ENCODE peak calls at places on chromosomes 2 and 18, in five cellular contexts. T is GM13976, H is SK-N-SH, C is AG10803, B is coronary artery. S is an unnamed sample.

GRCh38 chr2:72572501-72572900 is 253.3 kb downstream of the EXOC6B start:
- DNase-seq in T (no peak), H (no peak), C (peak), B (no peak), S (no peak)

GRCh38 chr18:32767400-32767799 is 5.4 kb downstream of the KLHL14 start:
- DNase-seq in T (no peak), H (no peak), C (no peak), B (no peak), S (no peak)

GRCh38 chr18:67599277-67599676 is 82.8 kb upstream of the DSEL start:
- DNase-seq in T (no peak), H (peak), C (peak), B (no peak), S (no peak)

GRCh38 chr2:28751956-28752607 is 452 bp downstream of the PPP1CB start:
- DNase-seq in T (peak), H (peak), C (no peak), B (no peak), S (peak)

GRCh38 chr18:63648241-63648640 is 4.2 kb upstream of the SERPINB4 start:
- DNase-seq in T (no peak), H (no peak), C (peak), B (no peak), S (no peak)

GRCh38 chr2:226995625-226996041 is 159.8 kb downstream of the RHBDD1 start:
- DNase-seq in T (peak), H (no peak), C (peak), B (peak), S (peak)

GRCh38 chr18:12005542-12006487 is 24.5 kb downstream of the IMPA2 start:
- DNase-seq in T (no peak), H (no peak), C (no peak), B (no peak), S (no peak)

GRCh38 chr2:163878718-163879117 is 142.9 kb upstream of the FIGN start:
- DNase-seq in T (peak), H (peak), C (peak), B (no peak), S (peak)

GRCh38 chr2:241770936-241771285 is 5.7 kb upstream of the GAL3ST2 start:
- DNase-seq in T (peak), H (no peak), C (no peak), B (no peak), S (no peak)

GRCh38 chr18:52992041-52992440 is 652.0 kb downstream of the DCC start:
- DNase-seq in T (no peak), H (peak), C (no peak), B (no peak), S (no peak)

GRCh38 chr18:3889803-3890202 is 439.8 kb downstream of the TGIF1 start:
- DNase-seq in T (no peak), H (no peak), C (peak), B (no peak), S (no peak)

GRCh38 chr2:237441605-237442004 is 27.6 kb upstream of the COL6A3 start:
- DNase-seq in T (no peak), H (peak), C (peak), B (no peak), S (no peak)

GRCh38 chr2:71238089-71238488 is 11.2 kb upstream of the PAIP2B start:
- DNase-seq in T (no peak), H (no peak), C (no peak), B (no peak), S (no peak)

GRCh38 chr2:127525692-127526141 is 572 bp downstream of the IWS1 start:
- DNase-seq in T (no peak), H (peak), C (peak), B (no peak), S (no peak)

GRCh38 chr2:127526142-127526939 is at the start of gene IWS1:
- DNase-seq in T (peak), H (peak), C (peak), B (peak), S (peak)

GRCh38 chr2:127530245-127531132 is 4.2 kb upstream of the IWS1 start:
- DNase-seq in T (no peak), H (no peak), C (no peak), B (no peak), S (no peak)

GRCh38 chr2:127528487-127528886 is 2.2 kb upstream of the IWS1 start:
- DNase-seq in T (no peak), H (no peak), C (no peak), B (no peak), S (no peak)

DNA sequence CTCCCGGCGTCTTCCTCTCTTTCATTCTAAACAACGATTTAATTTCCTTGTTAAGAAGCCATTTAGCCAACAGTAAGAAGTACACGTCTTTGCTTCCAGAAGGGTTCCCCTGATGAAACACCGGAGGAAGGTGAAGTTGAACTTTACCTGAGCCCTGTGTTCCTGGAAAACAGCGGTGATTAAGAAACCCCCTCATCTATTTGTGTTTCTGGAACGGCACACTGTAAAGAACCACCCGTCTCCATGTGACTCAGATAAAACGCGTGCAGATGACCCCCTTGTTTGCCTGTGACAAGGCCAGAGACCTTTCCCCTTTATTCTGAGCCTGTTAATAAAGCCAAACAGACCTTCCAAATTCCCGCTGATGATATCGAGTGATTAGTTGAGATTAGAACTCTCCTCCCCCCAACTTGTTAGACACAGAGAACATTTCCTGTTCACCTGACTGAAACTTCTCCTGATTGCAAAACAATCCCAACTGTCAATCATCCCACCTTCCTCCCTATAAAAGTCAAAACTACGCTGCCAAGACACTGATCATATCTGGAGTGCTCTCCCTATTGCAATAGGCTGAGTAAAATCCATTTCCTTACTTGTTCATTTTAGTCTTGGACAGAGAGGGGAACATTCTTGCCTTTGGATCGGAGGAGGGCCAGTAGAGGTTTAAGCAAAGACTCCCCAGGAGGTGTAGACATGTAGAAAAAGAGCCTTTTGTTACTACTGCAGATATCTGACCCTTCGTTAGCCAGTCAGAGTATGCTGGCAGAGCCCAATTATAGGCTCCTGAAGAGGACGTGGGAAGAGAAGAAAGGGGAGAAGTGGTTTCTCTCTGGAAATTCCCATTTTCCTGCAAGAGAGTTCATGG is 883 bp upstream of the IWS1 start:
- DNase-seq in T (no peak), H (peak), C (no peak), B (no peak), S (no peak)
- TF ChIP-seq CTCF in T (no peak), H (peak), C (peak), B (no peak), S (no peak)

GRCh38 chr2:16745466-16745865 is 79.8 kb upstream of the CYRIA start:
- DNase-seq in T (no peak), H (no peak), C (no peak), B (peak), S (no peak)

GRCh38 chr2:16747257-16747656 is 81.6 kb upstream of the CYRIA start:
- DNase-seq in T (no peak), H (no peak), C (no peak), B (peak), S (no peak)

GRCh38 chr2:16746329-16746728 is 80.7 kb upstream of the CYRIA start:
- DNase-seq in T (no peak), H (no peak), C (no peak), B (peak), S (no peak)

GRCh38 chr2:16747706-16748105 is 82.1 kb upstream of the CYRIA start:
- DNase-seq in T (no peak), H (no peak), C (no peak), B (no peak), S (no peak)

DNA sequence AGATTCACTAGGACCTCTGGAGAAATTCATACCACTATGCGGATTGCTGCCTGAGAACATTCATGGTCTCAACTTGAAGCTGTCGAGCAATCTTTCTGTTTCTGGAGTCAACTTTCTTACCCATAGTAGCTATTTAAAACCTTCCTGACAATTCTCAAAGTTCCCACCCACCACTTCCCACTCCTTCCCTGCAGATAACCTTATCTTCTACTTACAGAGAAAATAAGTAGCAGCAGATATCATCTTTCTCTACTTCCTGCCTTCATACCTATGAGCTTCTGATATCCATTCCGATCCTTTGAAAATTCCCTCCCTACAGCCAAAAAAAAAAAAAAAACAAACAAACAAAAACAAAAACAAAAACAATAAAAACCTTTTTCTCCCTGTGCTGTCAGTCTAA is 81.2 kb upstream of the CYRIA start:
- DNase-seq in T (no peak), H (no peak), C (no peak), B (peak), S (no peak)
- TF ChIP-seq CTCF in T (no peak), H (no peak), C (no peak), B (no peak), S (no peak)

DNA sequence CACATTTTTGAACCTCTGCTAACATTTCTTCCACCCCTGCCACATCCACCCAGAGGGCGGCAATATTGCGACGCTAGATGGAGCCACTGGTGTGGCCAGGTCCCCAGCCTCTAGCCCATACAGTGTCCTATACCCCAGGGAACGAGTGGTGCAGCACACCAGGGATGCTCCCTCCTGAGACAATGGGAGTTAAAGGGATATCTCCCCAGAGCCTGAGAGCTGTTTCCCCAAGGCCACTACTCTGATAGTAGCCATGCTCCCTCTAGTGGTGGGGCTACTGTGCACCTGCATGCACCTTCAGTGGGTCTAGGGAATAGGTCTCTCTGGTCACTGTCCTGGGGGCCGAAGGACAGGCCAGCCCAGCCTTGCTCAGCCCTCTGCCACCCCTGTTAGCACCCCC is 336.4 kb upstream of the FSHR start:
- DNase-seq in T (peak), H (no peak), C (no peak), B (no peak), S (peak)
- TF ChIP-seq CTCF in T (peak), H (no peak), C (peak), B (no peak), S (peak)

DNA sequence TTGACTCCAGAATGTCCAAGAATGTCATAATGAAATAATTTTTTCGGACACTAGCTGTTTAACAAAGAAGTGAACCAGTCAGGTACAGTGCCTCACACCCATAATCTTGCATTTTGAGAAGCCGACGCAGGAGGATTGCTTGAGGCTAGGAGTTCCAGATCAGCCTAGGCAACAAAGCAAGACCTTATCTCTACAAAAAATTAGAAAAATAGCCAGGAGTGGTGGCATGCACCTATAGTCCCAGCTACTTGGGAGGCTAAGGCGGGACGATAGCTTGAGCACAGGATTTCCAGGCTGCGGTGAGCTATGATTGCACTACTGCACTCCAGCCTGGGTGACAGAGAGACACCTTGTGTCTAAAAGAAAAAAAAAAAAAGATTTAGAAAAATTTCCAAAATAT is 235.8 kb upstream of the FN1 start:
- DNase-seq in T (no peak), H (no peak), C (no peak), B (no peak), S (no peak)
- TF ChIP-seq CTCF in T (no peak), H (no peak), C (no peak), B (no peak), S (no peak)

DNA sequence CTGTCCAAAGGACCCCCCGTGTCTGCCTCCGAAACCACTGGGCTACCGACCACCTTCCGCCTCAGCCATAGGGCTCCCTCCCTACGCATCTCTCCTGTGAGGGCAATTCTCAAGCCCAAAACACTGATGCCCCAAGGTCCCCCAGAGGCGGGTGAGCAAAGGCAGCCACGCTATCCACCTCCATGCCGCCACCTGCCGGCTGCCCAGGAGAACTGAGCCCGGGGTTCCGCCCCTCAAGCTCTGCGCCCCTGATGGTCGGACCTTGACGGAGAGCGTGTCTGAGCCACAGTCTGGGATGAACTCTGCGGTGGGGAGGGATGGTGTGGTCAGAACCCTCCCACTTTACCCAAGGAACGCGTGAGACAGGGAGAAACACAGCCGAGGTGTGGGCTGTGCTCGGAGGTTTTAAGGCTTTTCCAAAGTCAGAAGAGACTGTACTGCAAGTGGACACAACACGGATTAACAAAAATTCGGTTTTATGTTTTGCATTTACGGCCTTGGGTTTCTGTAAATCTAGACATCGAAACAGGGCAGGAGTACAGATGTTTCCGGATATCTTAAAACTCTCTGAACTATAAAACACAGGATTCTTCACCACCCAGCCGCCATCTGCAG is 114.1 kb downstream of the ZNF516 start:
- DNase-seq in T (no peak), H (no peak), C (no peak), B (no peak), S (no peak)
- TF ChIP-seq CTCF in T (peak), H (no peak), C (peak), B (no peak), S (peak)

DNA sequence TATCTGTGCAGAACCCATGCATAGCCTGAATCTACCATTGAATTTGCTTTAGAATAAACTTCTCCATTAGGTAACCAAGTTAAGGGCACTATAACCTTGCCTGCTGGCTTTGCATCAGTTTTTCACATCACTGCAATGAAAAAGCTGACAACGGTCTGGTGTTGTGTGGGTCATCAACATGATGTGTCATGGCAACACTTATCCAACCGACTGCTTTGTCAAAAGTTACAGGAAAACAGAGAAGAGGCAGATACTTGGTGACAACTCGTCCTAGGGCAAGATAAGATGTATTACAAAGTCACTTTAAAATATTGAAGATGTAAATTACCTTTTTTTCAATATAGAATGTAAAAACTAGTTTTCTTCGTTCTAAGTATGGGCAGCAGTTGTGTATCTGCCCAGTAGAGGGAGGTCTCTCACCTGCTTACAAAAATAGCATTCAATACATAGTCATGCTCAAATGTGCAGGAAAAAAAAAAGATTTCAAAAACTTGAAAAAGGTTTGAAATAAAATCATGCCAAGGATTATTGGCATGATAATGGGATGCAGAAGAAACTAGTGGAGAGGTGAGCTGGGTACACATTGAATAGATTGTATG is 96.3 kb downstream of the EVA1A start:
- DNase-seq in T (no peak), H (peak), C (peak), B (no peak), S (peak)
- TF ChIP-seq CTCF in T (no peak), H (peak), C (peak), B (peak), S (peak)

DNA sequence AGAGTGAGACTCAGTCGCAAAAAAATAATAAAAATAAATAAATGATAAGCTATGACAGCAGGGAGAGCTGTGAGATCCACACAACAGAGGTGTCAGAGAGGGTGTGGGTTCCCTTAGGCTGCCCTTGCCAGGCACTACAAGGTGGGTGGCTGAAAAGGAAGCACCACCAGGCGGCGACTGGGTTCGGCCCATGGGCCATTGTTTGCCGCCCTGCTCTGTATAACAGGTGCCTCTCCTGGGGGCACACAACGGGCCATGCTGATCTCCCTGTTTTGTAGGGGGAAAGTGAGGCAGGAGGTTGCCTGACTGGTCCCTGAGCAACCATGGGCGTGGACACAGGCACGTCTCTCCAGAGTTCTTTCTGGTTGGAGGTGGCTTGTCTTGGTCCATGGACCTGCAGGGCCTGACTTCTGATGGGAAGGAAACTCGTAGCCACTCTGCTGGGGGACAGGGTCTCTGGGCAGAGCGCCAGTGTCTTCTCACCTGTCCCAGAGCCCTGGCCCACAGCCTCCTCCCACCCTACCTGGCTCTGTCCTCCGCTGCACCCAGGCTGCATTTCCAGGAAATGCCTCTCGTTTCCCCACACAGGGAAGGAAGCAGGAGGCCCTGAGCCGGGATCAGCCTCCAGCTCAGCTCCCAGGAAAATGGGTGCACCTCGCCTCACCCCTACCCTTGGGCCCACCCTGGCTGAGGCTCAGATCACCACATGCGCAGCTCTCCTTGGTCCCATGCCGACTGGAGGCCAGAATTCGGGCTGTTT is 109.6 kb upstream of the ODC1 start:
- DNase-seq in T (no peak), H (no peak), C (no peak), B (no peak), S (no peak)
- TF ChIP-seq CTCF in T (no peak), H (no peak), C (no peak), B (no peak), S (no peak)

S was measured in GM10248.